ENCODE peak calls at places on chromosome 19, in eight cellular contexts. R is PC-3, G is stomach, E is breast epithelium, X is DND-41, F is dorsolateral prefrontal cortex, I is heart left ventricle, D is HCT116. Q is an unnamed sample.

GRCh38 chr19:30070970-30071632 is 129.1 kb downstream of the URI1 start:
- DNase-seq in R (no peak), G (no peak), E (peak), X (no peak), F (peak), I (peak), D (no peak), Q (no peak)

GRCh38 chr19:9917322-9917721 is 19.0 kb downstream of the OLFM2 start:
- DNase-seq in R (peak), G (peak), E (no peak), X (peak), F (no peak), I (peak), D (peak), Q (peak)

GRCh38 chr19:4059931-4060620 is 6.6 kb downstream of the ZBTB7A start:
- DNase-seq in R (no peak), G (peak), E (no peak), X (peak), F (no peak), I (peak), D (no peak), Q (peak)

GRCh38 chr19:29674374-29675119 is 9.3 kb downstream of the PLEKHF1 start:
- DNase-seq in R (no peak), G (no peak), E (peak), X (no peak), F (no peak), I (no peak), D (no peak), Q (no peak)

GRCh38 chr19:57192993-57193392 is 1.7 kb downstream of the ZNF264 start:
- DNase-seq in R (no peak), G (no peak), E (no peak), X (no peak), F (no peak), I (no peak), D (no peak), Q (no peak)

GRCh38 chr19:44476559-44477408 is 23.5 kb downstream of the ZNF180 start:
- DNase-seq in R (peak), G (no peak), E (no peak), X (no peak), F (no peak), I (no peak), D (no peak), Q (no peak)

GRCh38 chr19:44260343-44260681 is 626 bp downstream of the ZNF233 start:
- DNase-seq in R (no peak), G (no peak), E (no peak), X (no peak), F (no peak), I (no peak), D (no peak), Q (no peak)

GRCh38 chr19:2578391-2578826 is 102.5 kb downstream of the GADD45B start:
- DNase-seq in R (peak), G (peak), E (peak), X (no peak), F (peak), I (no peak), D (no peak), Q (peak)

GRCh38 chr19:46474211-46474610 is 2.8 kb upstream of the PNMA8A start:
- DNase-seq in R (no peak), G (no peak), E (no peak), X (no peak), F (no peak), I (no peak), D (no peak), Q (no peak)

GRCh38 chr19:3154957-3155736 is 19.3 kb downstream of the GNA15 start:
- DNase-seq in R (peak), G (peak), E (no peak), X (peak), F (no peak), I (peak), D (peak), Q (peak)

GRCh38 chr19:45340232-45340898 is at the start of gene KLC3:
- DNase-seq in R (peak), G (peak), E (no peak), X (no peak), F (no peak), I (no peak), D (peak), Q (peak)

GRCh38 chr19:50817941-50818858 is 5.4 kb downstream of the KLK1 start:
- DNase-seq in R (peak), G (peak), E (no peak), X (no peak), F (no peak), I (peak), D (peak), Q (no peak)

GRCh38 chr19:15399635-15400034 is 19.2 kb downstream of the AKAP8L start:
- DNase-seq in R (no peak), G (no peak), E (no peak), X (no peak), F (peak), I (no peak), D (no peak), Q (no peak)

GRCh38 chr19:50547385-50548190 is 20.6 kb downstream of the LRRC4B start:
- DNase-seq in R (no peak), G (no peak), E (no peak), X (no peak), F (no peak), I (no peak), D (no peak), Q (no peak)

GRCh38 chr19:41551212-41551610 is 24.8 kb upstream of the CEACAM21 start:
- DNase-seq in R (no peak), G (no peak), E (no peak), X (no peak), F (no peak), I (no peak), D (no peak), Q (no peak)

GRCh38 chr19:41551711-41552110 is 24.3 kb upstream of the CEACAM21 start:
- DNase-seq in R (no peak), G (no peak), E (no peak), X (no peak), F (no peak), I (no peak), D (no peak), Q (no peak)

GRCh38 chr19:41547569-41547968 is 28.4 kb upstream of the CEACAM21 start:
- DNase-seq in R (no peak), G (no peak), E (no peak), X (no peak), F (no peak), I (no peak), D (no peak), Q (no peak)

GRCh38 chr19:41548047-41548446 is 27.9 kb upstream of the CEACAM21 start:
- DNase-seq in R (no peak), G (no peak), E (no peak), X (no peak), F (no peak), I (no peak), D (no peak), Q (no peak)

DNA sequence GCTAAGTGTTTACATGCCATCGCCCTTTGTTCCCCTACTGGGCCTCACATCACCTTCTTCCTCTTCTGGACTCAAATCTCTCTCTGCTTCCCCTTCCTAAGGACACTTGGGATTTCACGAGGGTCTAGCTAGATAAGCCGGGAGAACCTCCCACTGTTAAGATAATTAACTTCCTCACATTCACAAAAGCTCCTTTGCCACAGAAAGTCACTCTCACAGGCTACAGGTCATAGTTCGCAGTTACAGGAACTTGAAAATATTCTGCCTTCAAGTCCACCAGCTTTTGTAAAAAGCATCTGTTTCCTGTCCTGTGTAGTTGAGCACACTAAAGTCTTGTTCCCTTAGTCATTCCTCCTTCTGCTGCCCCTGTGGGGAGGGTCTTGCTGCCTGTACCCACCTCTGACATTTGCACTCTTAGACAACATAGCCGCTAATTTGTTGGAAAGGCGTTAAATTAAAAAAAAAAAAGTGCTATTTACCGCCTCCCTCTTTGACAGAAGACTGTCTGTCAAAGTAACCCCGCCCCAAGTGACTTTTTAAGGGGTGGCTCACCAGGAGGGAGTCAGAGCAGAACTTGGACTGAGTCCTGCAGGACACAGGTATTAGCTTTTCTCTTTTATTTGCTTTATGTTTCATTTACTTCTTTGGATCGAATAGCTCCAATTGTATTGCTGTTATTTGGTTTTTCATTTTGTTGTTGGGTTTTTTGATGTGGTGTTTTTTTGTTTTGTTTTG is 26.8 kb upstream of the CEACAM21 start:
- DNase-seq in R (no peak), G (peak), E (no peak), X (no peak), F (no peak), I (no peak), D (no peak), Q (no peak)
- H3K27ac ChIP-seq in R (no peak), G (peak), E (peak), X (no peak), F (peak), I (peak), D (no peak), Q (no peak)

DNA sequence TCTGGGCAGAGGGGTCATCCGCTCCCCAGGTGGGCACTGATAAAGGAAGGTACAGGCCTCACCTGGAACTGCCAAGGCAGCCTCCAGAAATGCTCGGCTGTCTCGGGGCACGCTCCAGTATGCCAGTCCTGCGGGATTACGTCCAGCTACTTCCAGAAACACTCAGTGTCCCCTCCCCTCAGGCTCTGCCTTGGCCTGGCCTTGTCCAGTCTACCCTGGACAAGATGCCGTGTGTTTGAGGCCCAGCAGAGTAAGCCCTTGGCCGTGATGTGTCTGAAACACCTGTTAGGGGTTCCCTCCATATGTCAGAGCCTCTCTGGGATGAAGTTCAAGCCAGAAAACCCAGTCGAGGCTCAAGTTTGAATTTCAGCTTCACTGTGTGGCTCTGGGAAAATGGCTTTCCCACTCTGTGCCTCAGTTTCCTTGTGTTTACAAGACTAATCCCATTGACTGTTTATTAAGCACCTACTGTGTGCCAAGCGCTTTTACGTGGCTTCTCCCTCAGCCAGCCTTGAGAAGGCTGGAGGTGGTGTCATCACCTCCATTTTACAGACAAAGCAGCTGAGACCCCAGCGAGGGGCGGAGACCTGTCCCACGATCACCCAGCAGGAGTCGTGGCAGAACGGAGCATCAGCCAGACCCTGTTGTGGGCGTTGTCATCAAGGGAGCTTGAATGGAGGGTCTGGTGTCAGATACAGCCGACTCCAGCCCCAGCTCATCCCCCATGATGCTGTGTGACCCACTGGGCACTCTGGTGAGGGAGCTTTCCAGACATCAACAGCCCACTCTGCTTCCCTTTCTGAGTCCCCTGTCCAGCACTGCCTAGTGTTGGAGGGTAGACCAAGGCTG is 2.0 kb upstream of the PIK3R2 start:
- DNase-seq in R (no peak), G (no peak), E (no peak), X (no peak), F (no peak), I (no peak), D (no peak), Q (no peak)
- H3K27ac ChIP-seq in R (no peak), G (no peak), E (no peak), X (peak), F (peak), I (no peak), D (peak), Q (peak)

DNA sequence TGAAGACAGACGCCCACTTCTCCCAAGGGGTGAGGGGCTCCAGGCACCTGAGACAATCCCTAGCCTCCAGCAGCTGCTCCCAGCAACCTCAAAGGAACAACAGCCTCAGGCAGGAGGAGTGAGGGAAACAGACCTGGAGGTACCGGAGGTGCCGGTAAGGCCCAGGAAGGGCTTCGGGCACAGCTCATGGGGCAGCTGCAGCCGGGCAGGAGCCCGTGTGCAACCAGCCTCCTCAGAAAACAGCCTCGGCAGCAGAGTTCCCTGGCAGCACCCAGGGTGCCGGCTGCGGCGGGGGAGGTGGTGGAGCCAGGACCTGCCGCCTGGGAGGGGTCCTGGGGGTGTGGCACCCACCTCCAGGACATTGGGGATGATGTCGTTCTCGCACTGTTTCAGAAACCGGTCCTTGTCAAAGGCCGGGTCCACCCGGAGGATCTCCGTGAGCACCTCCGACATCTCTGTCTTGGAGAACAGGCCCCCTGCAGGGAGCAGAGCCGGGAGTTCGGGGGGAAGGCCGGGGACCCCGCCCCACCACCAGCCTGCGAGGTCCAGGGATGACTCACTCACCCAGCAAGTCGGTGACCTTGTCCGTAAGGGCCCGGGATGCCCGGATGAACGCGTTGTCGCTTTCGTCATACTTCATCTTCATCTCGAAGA is 6.5 kb upstream of the CTXN1 start:
- DNase-seq in R (no peak), G (no peak), E (no peak), X (no peak), F (no peak), I (no peak), D (no peak), Q (no peak)
- H3K27ac ChIP-seq in R (no peak), G (no peak), E (no peak), X (no peak), F (peak), I (no peak), D (no peak), Q (peak)

DNA sequence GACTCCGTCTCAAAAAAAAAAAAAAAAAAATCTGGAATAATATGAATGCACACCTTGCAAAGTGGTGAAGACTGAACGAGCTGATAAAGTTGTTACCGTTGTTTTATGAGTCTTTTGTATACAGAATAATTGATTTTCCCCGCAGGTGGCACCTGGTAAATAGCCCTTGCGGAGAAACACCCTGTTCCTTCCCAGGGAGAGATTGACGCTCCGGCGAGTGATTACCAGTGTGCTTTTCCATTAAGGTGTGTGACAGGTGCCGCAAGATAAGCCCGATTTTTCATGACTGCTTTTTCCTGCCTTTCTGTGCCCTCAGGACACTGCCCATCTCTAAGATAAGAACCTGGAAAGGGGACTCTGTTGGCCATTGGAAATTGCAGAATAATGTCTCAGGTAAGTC is 943 bp downstream of the ZNF302 start:
- DNase-seq in R (no peak), G (no peak), E (no peak), X (no peak), F (no peak), I (no peak), D (no peak), Q (no peak)
- H3K27ac ChIP-seq in R (no peak), G (peak), E (no peak), X (no peak), F (no peak), I (peak), D (no peak), Q (peak)

GRCh38 chr19:1275976-1276619 is 768 bp downstream of the FAM174C start:
- DNase-seq in R (no peak), G (no peak), E (no peak), X (no peak), F (no peak), I (no peak), D (no peak), Q (no peak)
- H3K27ac ChIP-seq in R (peak), G (peak), E (peak), X (peak), F (peak), I (peak), D (peak), Q (peak)

GRCh38 chr19:18441804-18442788 is 4.2 kb upstream of the ISYNA1 start:
- DNase-seq in R (no peak), G (no peak), E (no peak), X (no peak), F (no peak), I (no peak), D (no peak), Q (no peak)

GRCh38 chr19:18440936-18441803 is 3.2 kb upstream of the ISYNA1 start:
- DNase-seq in R (no peak), G (no peak), E (no peak), X (no peak), F (no peak), I (no peak), D (no peak), Q (no peak)

GRCh38 chr19:18439910-18440237 is 1.9 kb upstream of the ISYNA1 start:
- DNase-seq in R (no peak), G (no peak), E (no peak), X (no peak), F (no peak), I (no peak), D (no peak), Q (no peak)

GRCh38 chr19:18439025-18439909 is 1.3 kb upstream of the ISYNA1 start:
- DNase-seq in R (peak), G (peak), E (no peak), X (no peak), F (no peak), I (no peak), D (no peak), Q (no peak)

GRCh38 chr19:18440421-18440877 is 2.5 kb upstream of the ISYNA1 start:
- DNase-seq in R (peak), G (no peak), E (no peak), X (peak), F (no peak), I (no peak), D (no peak), Q (no peak)
- H3K27ac ChIP-seq in R (no peak), G (no peak), E (peak), X (no peak), F (no peak), I (no peak), D (peak), Q (peak)

GRCh38 chr19:32977269-32977668 is 5.2 kb downstream of the FAAP24 start:
- DNase-seq in R (no peak), G (peak), E (no peak), X (no peak), F (no peak), I (no peak), D (no peak), Q (no peak)
- H3K27ac ChIP-seq in R (no peak), G (peak), E (peak), X (no peak), F (no peak), I (no peak), D (no peak), Q (no peak)